ENCODE peak calls at places on chromosomes 11 and 22, in ten cellular contexts. C, H, F, Z, Q, E, A, T, D and L are unnamed samples.

GRCh38 chr11:47406896-47407745 is 1.3 kb upstream of the SLC39A13 start:
- DNase-seq in H (no peak), C (no peak), D (no peak), Q (no peak), E (peak), T (no peak), F (no peak), Z (no peak), A (no peak), L (no peak)

GRCh38 chr11:126834149-126834548 is 166.4 kb downstream of the KIRREL3 start:
- DNase-seq in Z (no peak), D (no peak), T (no peak), F (no peak), C (no peak), H (no peak), E (peak), A (no peak), Q (no peak), L (no peak)

GRCh38 chr22:42871146-42872050 is 14.3 kb upstream of the ARFGAP3 start:
- DNase-seq in C (no peak), Z (no peak), H (no peak), T (no peak), F (no peak), Q (no peak), E (no peak), A (no peak), D (no peak), L (no peak)

GRCh38 chr11:9753031-9753430 is 89.2 kb downstream of the SWAP70 start:
- DNase-seq in C (no peak), Q (no peak), D (no peak), F (no peak), T (no peak), H (no peak), E (peak), A (no peak), Z (no peak), L (no peak)

GRCh38 chr11:114059984-114060401 is 482 bp downstream of the ZBTB16 start:
- DNase-seq in C (no peak), H (no peak), D (no peak), T (no peak), A (no peak), E (no peak), F (no peak), Q (peak), Z (no peak), L (peak)

GRCh38 chr11:134663506-134664313 is 251.7 kb upstream of the B3GAT1 start:
- DNase-seq in C (no peak), E (no peak), F (no peak), T (no peak), Q (no peak), Z (no peak), A (peak), D (no peak), H (no peak), L (no peak)

GRCh38 chr11:75066061-75066460 is 30.6 kb downstream of the OR2AT4 start:
- DNase-seq in E (peak), C (no peak), D (no peak), Q (no peak), F (no peak), Z (no peak), H (no peak), T (no peak), A (no peak), L (no peak)

GRCh38 chr11:124402326-124402922 is 3.6 kb upstream of the OR8B3 start:
- DNase-seq in Q (peak), H (peak), A (no peak), E (peak), D (no peak), F (peak), C (no peak), T (no peak), Z (peak), L (peak)

GRCh38 chr11:115548878-115549528 is 44.8 kb upstream of the CADM1 start:
- DNase-seq in H (no peak), F (no peak), Z (no peak), D (no peak), Q (no peak), T (no peak), E (no peak), A (no peak), C (no peak), L (no peak)

GRCh38 chr22:18024956-18025720 is 777 bp upstream of the MICAL3 start:
- DNase-seq in E (no peak), H (no peak), C (no peak), F (no peak), Q (no peak), D (no peak), Z (no peak), A (no peak), T (no peak), L (no peak)

GRCh38 chr11:33633251-33634003 is 67.2 kb downstream of the C11orf91 start:
- DNase-seq in Z (no peak), E (peak), F (no peak), Q (no peak), H (no peak), T (no peak), C (no peak), D (no peak), A (no peak), L (no peak)

GRCh38 chr22:43511276-43511910 is 99.6 kb downstream of the MPPED1 start:
- DNase-seq in Z (no peak), H (no peak), T (no peak), E (no peak), F (no peak), C (no peak), D (no peak), Q (peak), A (no peak), L (no peak)

GRCh38 chr11:33533668-33534067 is 167.0 kb downstream of the C11orf91 start:
- DNase-seq in Z (no peak), F (no peak), D (no peak), E (peak), T (no peak), C (no peak), H (no peak), A (no peak), Q (no peak), L (no peak)

GRCh38 chr11:96817488-96817887 is 427.7 kb downstream of the JRKL start:
- DNase-seq in Q (no peak), C (no peak), E (no peak), H (no peak), T (no peak), Z (no peak), D (no peak), A (no peak), F (no peak), L (no peak)

GRCh38 chr11:38089728-38090127 is 1491.7 kb upstream of the RAG2 start:
- DNase-seq in Z (no peak), C (no peak), T (no peak), F (no peak), H (no peak), E (no peak), A (no peak), D (no peak), Q (no peak), L (no peak)

GRCh38 chr11:208177-208916 is 839 bp downstream of the RIC8A start:
- DNase-seq in Z (peak), H (peak), D (peak), T (peak), F (peak), A (peak), E (peak), Q (peak), C (peak), L (peak)

GRCh38 chr22:49690454-49690853 is 137.2 kb downstream of the BRD1 start:
- DNase-seq in Z (no peak), H (no peak), E (no peak), C (no peak), A (peak), Q (no peak), T (no peak), D (no peak), F (no peak), L (no peak)

GRCh38 chr22:19765477-19766234 is 5.1 kb downstream of the TBX1 start:
- DNase-seq in E (no peak), T (no peak), F (no peak), D (no peak), A (no peak), Q (no peak), Z (no peak), C (no peak), H (no peak), L (peak)

GRCh38 chr11:2240834-2241233 is 29.6 kb downstream of the ASCL2 start:
- DNase-seq in D (no peak), C (no peak), Q (no peak), H (no peak), A (no peak), Z (no peak), F (no peak), T (no peak), E (no peak), L (no peak)

GRCh38 chr11:118522571-118523072 is 4.7 kb upstream of the TTC36 start:
- DNase-seq in C (no peak), A (no peak), F (no peak), H (no peak), D (no peak), T (no peak), Q (no peak), E (peak), Z (no peak), L (no peak)

GRCh38 chr11:128552783-128553661 is 34.3 kb downstream of the ETS1 start:
- DNase-seq in D (no peak), H (no peak), Q (no peak), A (no peak), Z (peak), F (no peak), E (peak), T (no peak), C (no peak), L (no peak)

GRCh38 chr11:9858822-9859221 is 194.9 kb downstream of the SWAP70 start:
- DNase-seq in C (no peak), F (peak), H (no peak), A (no peak), Q (no peak), Z (no peak), T (no peak), E (peak), D (no peak), L (no peak)

GRCh38 chr11:12693485-12694181 is 19.4 kb downstream of the TEAD1 start:
- DNase-seq in Q (peak), C (no peak), T (no peak), F (peak), D (no peak), H (peak), Z (no peak), A (no peak), E (peak), L (no peak)

GRCh38 chr11:119567667-119568582 is 145.0 kb upstream of the THY1 start:
- DNase-seq in Q (no peak), C (no peak), D (no peak), F (no peak), E (peak), A (no peak), T (no peak), Z (no peak), H (peak), L (no peak)

GRCh38 chr22:46604306-46604690 is 15.9 kb upstream of the GRAMD4 start:
- DNase-seq in H (no peak), Z (peak), D (no peak), A (peak), T (no peak), E (peak), F (peak), Q (peak), C (no peak), L (peak)

GRCh38 chr11:44709966-44710365 is 16.8 kb upstream of the TSPAN18 start:
- DNase-seq in E (peak), C (no peak), Q (no peak), A (no peak), H (no peak), T (no peak), Z (no peak), F (no peak), D (no peak), L (no peak)

GRCh38 chr22:43438666-43439347 is 27.0 kb downstream of the MPPED1 start:
- DNase-seq in T (no peak), E (no peak), Z (no peak), C (no peak), A (no peak), F (no peak), H (no peak), D (no peak), Q (no peak), L (no peak)

GRCh38 chr11:63766501-63767270 is 1.9 kb downstream of the ZFTA start:
- DNase-seq in A (no peak), E (no peak), Q (no peak), T (no peak), F (no peak), Z (no peak), H (no peak), C (no peak), D (no peak), L (no peak)

GRCh38 chr11:102241026-102241425 is 76.3 kb upstream of the BIRC3 start:
- DNase-seq in D (no peak), T (no peak), Z (no peak), A (no peak), F (peak), C (no peak), E (peak), Q (no peak), H (no peak), L (no peak)

GRCh38 chr11:2747236-2748015 is 47.6 kb upstream of the KCNQ1OT1 start:
- DNase-seq in Z (no peak), C (no peak), D (no peak), Q (peak), H (no peak), E (no peak), A (no peak), F (no peak), T (no peak), L (no peak)

GRCh38 chr11:78253797-78254196 is 65.1 kb downstream of the USP35 start:
- DNase-seq in E (peak), C (no peak), F (no peak), Q (no peak), D (no peak), A (no peak), T (no peak), Z (no peak), H (no peak), L (no peak)

GRCh38 chr11:65421204-65422103 is 1.1 kb upstream of the NEAT1 start:
- DNase-seq in E (peak), H (no peak), Z (peak), T (peak), D (peak), Q (peak), C (peak), A (peak), F (no peak), L (peak)

GRCh38 chr22:45296628-45297297 is 12.0 kb downstream of the UPK3A start:
- DNase-seq in D (no peak), T (no peak), A (peak), E (no peak), Z (peak), C (no peak), Q (no peak), H (no peak), F (peak), L (no peak)

GRCh38 chr22:49957826-49958461 is 2.6 kb upstream of the PIM3 start:
- DNase-seq in F (no peak), T (no peak), E (no peak), A (no peak), Z (no peak), Q (peak), C (no peak), H (no peak), D (no peak), L (no peak)

GRCh38 chr11:58629857-58630256 is 7.4 kb downstream of the CNTF start:
- DNase-seq in A (no peak), T (no peak), Z (no peak), H (no peak), D (no peak), C (no peak), E (peak), F (peak), Q (no peak), L (peak)

GRCh38 chr11:3674189-3674588 is 3.0 kb upstream of the CHRNA10 start:
- DNase-seq in H (no peak), Q (no peak), Z (no peak), T (no peak), C (no peak), F (no peak), D (no peak), E (peak), A (no peak), L (no peak)

GRCh38 chr11:121723261-121723741 is 270.5 kb upstream of the SORL1-AS1 start:
- DNase-seq in T (no peak), C (no peak), D (no peak), A (no peak), Z (no peak), H (peak), E (no peak), Q (no peak), F (no peak), L (no peak)